ENCODE peak calls at places on chromosomes 11 and 22, in ten cellular contexts. One of them, this sample, is unnamed.

GRCh38 chr11:38448284-38448683 is 1850.2 kb upstream of the RAG2 start:
- DNase-seq in psoas muscle: no peak
- DNase-seq in left ventricle myocardium inferior: peak; percentile 15
- DNase-seq in choroid plexus epithelial cell: peak; percentile 5
- DNase-seq in GM10248: no peak
- DNase-seq in neural crest cell: no peak
- DNase-seq in A549: no peak
- DNase-seq in ovary: no peak
- DNase-seq in vagina: no peak
- DNase-seq in cardiac fibroblast: peak; percentile 38
- DNase-seq in this sample: no peak

GRCh38 chr22:36277482-36278291 is 24.8 kb downstream of the APOL1 start:
- DNase-seq in GM10248: peak; percentile 80
- DNase-seq in left ventricle myocardium inferior: peak; percentile 61
- DNase-seq in A549: peak; percentile 31
- DNase-seq in psoas muscle: peak; percentile 74
- DNase-seq in neural crest cell: peak; percentile 45
- DNase-seq in ovary: peak; percentile 70
- DNase-seq in vagina: no peak
- DNase-seq in choroid plexus epithelial cell: peak; percentile 70
- DNase-seq in cardiac fibroblast: peak; percentile 69
- DNase-seq in this sample: peak; percentile 64

GRCh38 chr11:92707173-92707619 is 262.3 kb upstream of the MTNR1B start:
- DNase-seq in GM10248: no peak
- DNase-seq in choroid plexus epithelial cell: peak; percentile 1
- DNase-seq in neural crest cell: no peak
- DNase-seq in cardiac fibroblast: no peak
- DNase-seq in vagina: no peak
- DNase-seq in A549: no peak
- DNase-seq in left ventricle myocardium inferior: no peak
- DNase-seq in psoas muscle: peak; percentile 64
- DNase-seq in ovary: no peak
- DNase-seq in this sample: no peak

GRCh38 chr22:44337658-44338004 is 24.9 kb upstream of the SHISAL1 start:
- DNase-seq in ovary: peak; percentile 83
- DNase-seq in vagina: no peak
- DNase-seq in cardiac fibroblast: peak; percentile 72
- DNase-seq in choroid plexus epithelial cell: peak; percentile 65
- DNase-seq in left ventricle myocardium inferior: no peak
- DNase-seq in psoas muscle: no peak
- DNase-seq in A549: peak; percentile 38
- DNase-seq in neural crest cell: no peak
- DNase-seq in GM10248: no peak
- DNase-seq in this sample: no peak

GRCh38 chr11:69013009-69013951 is at the start of gene MRGPRF:
- DNase-seq in choroid plexus epithelial cell: peak; percentile 58
- DNase-seq in vagina: no peak
- DNase-seq in cardiac fibroblast: peak; percentile 71
- DNase-seq in A549: peak; percentile 40
- DNase-seq in neural crest cell: no peak
- DNase-seq in left ventricle myocardium inferior: peak; percentile 92
- DNase-seq in GM10248: no peak
- DNase-seq in ovary: peak; percentile 97
- DNase-seq in psoas muscle: peak; percentile 94
- DNase-seq in this sample: peak; percentile 39

GRCh38 chr11:132448334-132448995 is 1078.0 kb downstream of the NTM start:
- DNase-seq in left ventricle myocardium inferior: no peak
- DNase-seq in GM10248: no peak
- DNase-seq in neural crest cell: no peak
- DNase-seq in vagina: no peak
- DNase-seq in choroid plexus epithelial cell: peak; percentile 44
- DNase-seq in psoas muscle: no peak
- DNase-seq in ovary: no peak
- DNase-seq in cardiac fibroblast: no peak
- DNase-seq in A549: no peak
- DNase-seq in this sample: no peak

GRCh38 chr22:45879552-45879949 is 97.4 kb downstream of the WNT7B start:
- DNase-seq in vagina: no peak
- DNase-seq in A549: no peak
- DNase-seq in left ventricle myocardium inferior: peak; percentile 64
- DNase-seq in cardiac fibroblast: no peak
- DNase-seq in choroid plexus epithelial cell: no peak
- DNase-seq in GM10248: no peak
- DNase-seq in psoas muscle: peak; percentile 40
- DNase-seq in neural crest cell: no peak
- DNase-seq in ovary: peak; percentile 14
- DNase-seq in this sample: no peak

GRCh38 chr11:65975771-65976170 is 14.2 kb downstream of the SART1 start:
- DNase-seq in vagina: no peak
- DNase-seq in GM10248: no peak
- DNase-seq in ovary: no peak
- DNase-seq in psoas muscle: no peak
- DNase-seq in neural crest cell: no peak
- DNase-seq in choroid plexus epithelial cell: no peak
- DNase-seq in left ventricle myocardium inferior: no peak
- DNase-seq in A549: no peak
- DNase-seq in cardiac fibroblast: no peak
- DNase-seq in this sample: no peak

GRCh38 chr11:128928400-128928799 is 14.3 kb downstream of the TP53AIP1 start:
- DNase-seq in cardiac fibroblast: no peak
- DNase-seq in ovary: no peak
- DNase-seq in A549: no peak
- DNase-seq in neural crest cell: no peak
- DNase-seq in psoas muscle: no peak
- DNase-seq in vagina: no peak
- DNase-seq in choroid plexus epithelial cell: no peak
- DNase-seq in left ventricle myocardium inferior: no peak
- DNase-seq in GM10248: peak; percentile 72
- DNase-seq in this sample: no peak

GRCh38 chr11:9170450-9170849 is 79.1 kb upstream of the SCUBE2 start:
- DNase-seq in ovary: no peak
- DNase-seq in vagina: no peak
- DNase-seq in neural crest cell: no peak
- DNase-seq in GM10248: no peak
- DNase-seq in cardiac fibroblast: peak; percentile 58
- DNase-seq in A549: no peak
- DNase-seq in left ventricle myocardium inferior: no peak
- DNase-seq in psoas muscle: no peak
- DNase-seq in choroid plexus epithelial cell: peak; percentile 78
- DNase-seq in this sample: no peak

GRCh38 chr11:96396637-96397036 is 6.8 kb downstream of the JRKL start:
- DNase-seq in neural crest cell: no peak
- DNase-seq in psoas muscle: no peak
- DNase-seq in ovary: no peak
- DNase-seq in choroid plexus epithelial cell: no peak
- DNase-seq in A549: no peak
- DNase-seq in vagina: no peak
- DNase-seq in cardiac fibroblast: no peak
- DNase-seq in left ventricle myocardium inferior: no peak
- DNase-seq in GM10248: no peak
- DNase-seq in this sample: no peak

GRCh38 chr11:117417856-117418255 is 90.2 kb downstream of the CEP164 start:
- DNase-seq in GM10248: no peak
- DNase-seq in vagina: no peak
- DNase-seq in A549: no peak
- DNase-seq in left ventricle myocardium inferior: no peak
- DNase-seq in choroid plexus epithelial cell: no peak
- DNase-seq in ovary: no peak
- DNase-seq in psoas muscle: no peak
- DNase-seq in neural crest cell: no peak
- DNase-seq in cardiac fibroblast: no peak
- DNase-seq in this sample: no peak

GRCh38 chr11:73538381-73538872 is 59.5 kb downstream of the FAM168A start:
- DNase-seq in neural crest cell: no peak
- DNase-seq in cardiac fibroblast: peak; percentile 39
- DNase-seq in vagina: no peak
- DNase-seq in psoas muscle: no peak
- DNase-seq in ovary: no peak
- DNase-seq in left ventricle myocardium inferior: no peak
- DNase-seq in GM10248: peak; percentile 55
- DNase-seq in choroid plexus epithelial cell: no peak
- DNase-seq in A549: no peak
- DNase-seq in this sample: no peak

GRCh38 chr11:63826471-63827190 is 12.3 kb upstream of the MARK2 start:
- DNase-seq in psoas muscle: no peak
- DNase-seq in GM10248: no peak
- DNase-seq in neural crest cell: no peak
- DNase-seq in vagina: no peak
- DNase-seq in cardiac fibroblast: no peak
- DNase-seq in ovary: no peak
- DNase-seq in choroid plexus epithelial cell: no peak
- DNase-seq in A549: no peak
- DNase-seq in left ventricle myocardium inferior: no peak
- DNase-seq in this sample: no peak

GRCh38 chr11:63832336-63832735 is 6.6 kb upstream of the MARK2 start:
- DNase-seq in GM10248: no peak
- DNase-seq in neural crest cell: no peak
- DNase-seq in psoas muscle: no peak
- DNase-seq in choroid plexus epithelial cell: no peak
- DNase-seq in left ventricle myocardium inferior: no peak
- DNase-seq in ovary: no peak
- DNase-seq in vagina: no peak
- DNase-seq in cardiac fibroblast: no peak
- DNase-seq in A549: no peak
- DNase-seq in this sample: no peak

GRCh38 chr11:63833048-63833447 is 5.9 kb upstream of the MARK2 start:
- DNase-seq in cardiac fibroblast: no peak
- DNase-seq in ovary: no peak
- DNase-seq in neural crest cell: no peak
- DNase-seq in vagina: no peak
- DNase-seq in psoas muscle: no peak
- DNase-seq in choroid plexus epithelial cell: no peak
- DNase-seq in left ventricle myocardium inferior: no peak
- DNase-seq in A549: no peak
- DNase-seq in GM10248: no peak
- DNase-seq in this sample: no peak

GRCh38 chr11:63831326-63831725 is 7.6 kb upstream of the MARK2 start:
- DNase-seq in psoas muscle: no peak
- DNase-seq in choroid plexus epithelial cell: no peak
- DNase-seq in cardiac fibroblast: no peak
- DNase-seq in ovary: no peak
- DNase-seq in neural crest cell: no peak
- DNase-seq in vagina: no peak
- DNase-seq in left ventricle myocardium inferior: no peak
- DNase-seq in GM10248: no peak
- DNase-seq in A549: no peak
- DNase-seq in this sample: no peak

GRCh38 chr11:63829823-63830489 is 9.0 kb upstream of the MARK2 start:
- DNase-seq in cardiac fibroblast: peak; percentile 51
- DNase-seq in psoas muscle: no peak
- DNase-seq in choroid plexus epithelial cell: peak; percentile 52
- DNase-seq in ovary: no peak
- DNase-seq in neural crest cell: peak; percentile 29
- DNase-seq in left ventricle myocardium inferior: no peak
- DNase-seq in A549: no peak
- DNase-seq in GM10248: peak; percentile 41
- DNase-seq in vagina: no peak
- DNase-seq in this sample: peak; percentile 54
- TF ChIP-seq CTCF in cardiac fibroblast: peak; percentile 12
- TF ChIP-seq CTCF in psoas muscle: no peak
- TF ChIP-seq CTCF in choroid plexus epithelial cell: peak; percentile 57
- TF ChIP-seq CTCF in ovary: no peak
- TF ChIP-seq CTCF in neural crest cell: peak; percentile 41
- TF ChIP-seq CTCF in left ventricle myocardium inferior: peak; percentile 36
- TF ChIP-seq CTCF in A549: peak; percentile 40
- TF ChIP-seq CTCF in GM10248: peak; percentile 31
- TF ChIP-seq CTCF in vagina: no peak
- TF ChIP-seq CTCF in this sample: no peak

DNA sequence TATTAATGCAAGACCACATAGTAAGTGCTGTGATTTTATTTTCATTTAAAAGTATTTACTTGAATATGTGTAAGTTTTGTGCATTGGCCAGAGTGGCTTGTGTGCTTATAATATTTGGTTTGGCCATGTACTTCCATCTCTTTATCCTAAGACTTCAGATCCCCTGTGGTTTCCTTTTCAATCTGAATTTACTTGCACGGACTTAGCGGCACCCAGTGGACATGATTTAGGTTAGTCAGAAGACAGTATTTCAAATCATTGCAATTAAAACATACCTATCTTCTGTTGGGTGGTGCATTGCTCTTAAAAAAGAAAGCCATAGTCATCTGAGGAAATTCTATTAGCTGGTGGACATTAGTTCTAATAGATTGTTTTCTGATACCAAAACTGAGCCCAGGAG is 30.7 kb downstream of the PIWIL4 start:
- DNase-seq in ovary: peak; percentile 39
- DNase-seq in vagina: no peak
- DNase-seq in neural crest cell: no peak
- DNase-seq in cardiac fibroblast: peak; percentile 35
- DNase-seq in A549: no peak
- DNase-seq in choroid plexus epithelial cell: peak; percentile 83
- DNase-seq in left ventricle myocardium inferior: no peak
- DNase-seq in psoas muscle: no peak
- DNase-seq in GM10248: no peak
- DNase-seq in this sample: no peak
- TF ChIP-seq CTCF in ovary: peak; percentile 41
- TF ChIP-seq CTCF in vagina: no peak
- TF ChIP-seq CTCF in neural crest cell: peak; percentile 39
- TF ChIP-seq CTCF in cardiac fibroblast: no peak
- TF ChIP-seq CTCF in A549: peak; percentile 10
- TF ChIP-seq CTCF in choroid plexus epithelial cell: peak; percentile 62
- TF ChIP-seq CTCF in left ventricle myocardium inferior: no peak
- TF ChIP-seq CTCF in psoas muscle: no peak
- TF ChIP-seq CTCF in GM10248: no peak
- TF ChIP-seq CTCF in this sample: no peak

GRCh38 chr11:115132829-115133228 is 371.4 kb downstream of the CADM1 start:
- DNase-seq in A549: peak; percentile 17
- DNase-seq in cardiac fibroblast: no peak
- DNase-seq in vagina: no peak
- DNase-seq in left ventricle myocardium inferior: no peak
- DNase-seq in neural crest cell: no peak
- DNase-seq in psoas muscle: no peak
- DNase-seq in choroid plexus epithelial cell: peak; percentile 4
- DNase-seq in ovary: no peak
- DNase-seq in GM10248: peak; percentile 46
- DNase-seq in this sample: peak; percentile 34
- TF ChIP-seq CTCF in A549: no peak
- TF ChIP-seq CTCF in cardiac fibroblast: no peak
- TF ChIP-seq CTCF in vagina: no peak
- TF ChIP-seq CTCF in left ventricle myocardium inferior: peak; percentile 19
- TF ChIP-seq CTCF in neural crest cell: peak; percentile 39
- TF ChIP-seq CTCF in psoas muscle: peak; percentile 18
- TF ChIP-seq CTCF in choroid plexus epithelial cell: peak; percentile 25
- TF ChIP-seq CTCF in ovary: no peak
- TF ChIP-seq CTCF in GM10248: peak; percentile 33
- TF ChIP-seq CTCF in this sample: no peak

DNA sequence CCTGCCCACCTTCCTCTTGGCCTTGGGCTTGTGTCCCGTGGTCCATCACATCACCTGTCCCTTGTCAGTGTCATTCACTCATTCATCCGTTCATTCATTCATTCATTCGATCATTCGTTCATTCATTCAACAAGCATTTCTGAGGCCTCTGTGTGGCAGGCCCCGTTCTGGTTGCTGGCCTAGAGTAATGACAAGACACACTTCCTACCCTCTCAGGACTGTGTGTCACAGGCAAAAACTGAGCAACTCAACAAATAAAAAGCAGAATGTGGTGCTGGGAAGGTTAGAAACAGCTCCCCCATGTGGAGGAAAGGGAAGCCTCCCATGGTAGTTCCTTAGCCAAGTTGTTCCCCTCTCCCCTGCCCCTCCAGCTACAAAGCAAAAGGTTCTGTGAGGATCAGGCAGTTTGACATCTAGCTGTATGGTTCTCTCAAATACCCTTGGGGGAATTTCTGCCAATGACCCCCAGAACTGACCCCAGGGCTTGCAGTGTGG is 1.6 kb upstream of the OMP start:
- DNase-seq in neural crest cell: no peak
- DNase-seq in ovary: no peak
- DNase-seq in vagina: no peak
- DNase-seq in psoas muscle: peak; percentile 28
- DNase-seq in A549: peak; percentile 56
- DNase-seq in cardiac fibroblast: peak; percentile 42
- DNase-seq in GM10248: peak; percentile 50
- DNase-seq in choroid plexus epithelial cell: peak; percentile 63
- DNase-seq in left ventricle myocardium inferior: no peak
- DNase-seq in this sample: no peak
- TF ChIP-seq CTCF in neural crest cell: peak; percentile 55
- TF ChIP-seq CTCF in ovary: no peak
- TF ChIP-seq CTCF in vagina: no peak
- TF ChIP-seq CTCF in psoas muscle: peak; percentile 8
- TF ChIP-seq CTCF in A549: peak; percentile 48
- TF ChIP-seq CTCF in cardiac fibroblast: peak; percentile 69
- TF ChIP-seq CTCF in GM10248: no peak
- TF ChIP-seq CTCF in choroid plexus epithelial cell: peak; percentile 81
- TF ChIP-seq CTCF in left ventricle myocardium inferior: peak; percentile 26
- TF ChIP-seq CTCF in this sample: peak; percentile 53

This sample was measured in endothelial cell.